ENCODE peak calls at places on chromosomes 6 and 20, in four cellular contexts. One of them, this sample, is unnamed.

GRCh38 chr6:77458421-77458820 is 4.9 kb downstream of the HTR1B start:
- DNase-seq in K562: no peak
- DNase-seq in GM12878: no peak
- DNase-seq in HepG2: no peak
- DNase-seq in this sample: no peak

GRCh38 chr6:89989742-89990141 is 95.5 kb downstream of the GJA10 start:
- DNase-seq in GM12878: no peak
- DNase-seq in K562: no peak
- DNase-seq in HepG2: no peak
- DNase-seq in this sample: no peak

GRCh38 chr20:22533823-22534751 is 50.3 kb downstream of the FOXA2 start:
- DNase-seq in GM12878: no peak
- DNase-seq in HepG2: peak
- DNase-seq in K562: no peak
- DNase-seq in this sample: no peak

GRCh38 chr6:99868074-99868702 is 125.8 kb downstream of the MCHR2 start:
- DNase-seq in K562: peak
- DNase-seq in HepG2: peak
- DNase-seq in GM12878: peak
- DNase-seq in this sample: peak

GRCh38 chr6:52155791-52156576 is 30.2 kb upstream of the IL17A start:
- DNase-seq in K562: no peak
- DNase-seq in GM12878: peak
- DNase-seq in HepG2: no peak
- DNase-seq in this sample: no peak

GRCh38 chr20:5481872-5482271 is 165.1 kb upstream of the PROKR2 start:
- DNase-seq in HepG2: no peak
- DNase-seq in GM12878: no peak
- DNase-seq in K562: no peak
- DNase-seq in this sample: no peak

GRCh38 chr20:52191132-52191435 is 495 bp downstream of the ZFP64 start:
- DNase-seq in HepG2: no peak
- DNase-seq in GM12878: no peak
- DNase-seq in K562: no peak
- DNase-seq in this sample: peak

GRCh38 chr6:85460951-85461805 is 11.3 kb downstream of the NT5E start:
- DNase-seq in K562: no peak
- DNase-seq in HepG2: peak
- DNase-seq in GM12878: peak
- DNase-seq in this sample: no peak

GRCh38 chr6:100100776-100101175 is 106.8 kb upstream of the MCHR2 start:
- DNase-seq in GM12878: no peak
- DNase-seq in HepG2: no peak
- DNase-seq in K562: no peak
- DNase-seq in this sample: no peak

GRCh38 chr6:148524509-148524908 is 181.9 kb downstream of the SASH1 start:
- DNase-seq in K562: no peak
- DNase-seq in GM12878: no peak
- DNase-seq in HepG2: no peak
- DNase-seq in this sample: no peak

GRCh38 chr6:7159790-7160525 is 52.2 kb downstream of the RREB1 start:
- DNase-seq in K562: no peak
- DNase-seq in HepG2: peak
- DNase-seq in GM12878: no peak
- DNase-seq in this sample: no peak

GRCh38 chr6:49326337-49326736 is 136.7 kb downstream of the MMUT start:
- DNase-seq in K562: no peak
- DNase-seq in GM12878: no peak
- DNase-seq in HepG2: no peak
- DNase-seq in this sample: no peak

GRCh38 chr6:13762648-13763441 is 51.2 kb upstream of the RANBP9 start:
- DNase-seq in K562: no peak
- DNase-seq in HepG2: no peak
- DNase-seq in GM12878: peak
- DNase-seq in this sample: no peak

GRCh38 chr6:139472341-139473038 is 98.0 kb upstream of the CITED2 start:
- DNase-seq in HepG2: no peak
- DNase-seq in K562: no peak
- DNase-seq in GM12878: no peak
- DNase-seq in this sample: no peak

GRCh38 chr6:150038202-150038830 is 13.0 kb upstream of the RAET1L start:
- DNase-seq in HepG2: no peak
- DNase-seq in K562: no peak
- DNase-seq in GM12878: no peak
- DNase-seq in this sample: no peak

GRCh38 chr6:48916523-48917050 is 546.5 kb downstream of the MMUT start:
- DNase-seq in GM12878: no peak
- DNase-seq in K562: no peak
- DNase-seq in HepG2: peak
- DNase-seq in this sample: no peak

GRCh38 chr20:56400001-56400640 is 7.7 kb downstream of the CSTF1 start:
- DNase-seq in K562: peak
- DNase-seq in GM12878: peak
- DNase-seq in HepG2: peak
- DNase-seq in this sample: peak

GRCh38 chr6:134647861-134648260 is 302.0 kb downstream of the ALDH8A1 start:
- DNase-seq in HepG2: no peak
- DNase-seq in GM12878: no peak
- DNase-seq in K562: no peak
- DNase-seq in this sample: no peak

GRCh38 chr20:19952392-19952791 is 64.8 kb upstream of the NAA20 start:
- DNase-seq in K562: no peak
- DNase-seq in GM12878: no peak
- DNase-seq in HepG2: no peak
- DNase-seq in this sample: no peak

GRCh38 chr20:36499723-36500501 is 41.4 kb upstream of the MYL9 start:
- DNase-seq in K562: no peak
- DNase-seq in GM12878: no peak
- DNase-seq in HepG2: no peak
- DNase-seq in this sample: no peak

GRCh38 chr6:424741-425417 is 33.3 kb downstream of the IRF4 start:
- DNase-seq in K562: no peak
- DNase-seq in GM12878: no peak
- DNase-seq in HepG2: no peak
- DNase-seq in this sample: no peak

GRCh38 chr20:5061209-5061608 is 58.5 kb downstream of the PCNA start:
- DNase-seq in GM12878: no peak
- DNase-seq in HepG2: peak
- DNase-seq in K562: no peak
- DNase-seq in this sample: no peak

GRCh38 chr20:61500791-61501321 is 248.8 kb downstream of the CDH4 start:
- DNase-seq in HepG2: no peak
- DNase-seq in GM12878: no peak
- DNase-seq in K562: no peak
- DNase-seq in this sample: no peak

GRCh38 chr6:169225131-169225576 is 28.5 kb downstream of the THBS2 start:
- DNase-seq in K562: no peak
- DNase-seq in GM12878: no peak
- DNase-seq in HepG2: no peak
- DNase-seq in this sample: no peak

GRCh38 chr6:151022492-151022891 is 157.0 kb downstream of the MTHFD1L start:
- DNase-seq in GM12878: no peak
- DNase-seq in K562: no peak
- DNase-seq in HepG2: no peak
- DNase-seq in this sample: no peak

GRCh38 chr6:108165714-108166663 is at the start of gene NR2E1:
- DNase-seq in K562: no peak
- DNase-seq in GM12878: no peak
- DNase-seq in HepG2: no peak
- DNase-seq in this sample: peak

GRCh38 chr6:39111280-39111679 is 3.7 kb downstream of the SAYSD1 start:
- DNase-seq in GM12878: no peak
- DNase-seq in K562: no peak
- DNase-seq in HepG2: no peak
- DNase-seq in this sample: no peak

GRCh38 chr20:13307562-13308163 is 86.6 kb downstream of the ISM1 start:
- DNase-seq in HepG2: peak
- DNase-seq in K562: no peak
- DNase-seq in GM12878: no peak
- DNase-seq in this sample: no peak

GRCh38 chr20:19661717-19662637 is 96.1 kb upstream of the RIN2 start:
- DNase-seq in K562: peak
- DNase-seq in HepG2: peak
- DNase-seq in GM12878: no peak
- DNase-seq in this sample: peak

DNA sequence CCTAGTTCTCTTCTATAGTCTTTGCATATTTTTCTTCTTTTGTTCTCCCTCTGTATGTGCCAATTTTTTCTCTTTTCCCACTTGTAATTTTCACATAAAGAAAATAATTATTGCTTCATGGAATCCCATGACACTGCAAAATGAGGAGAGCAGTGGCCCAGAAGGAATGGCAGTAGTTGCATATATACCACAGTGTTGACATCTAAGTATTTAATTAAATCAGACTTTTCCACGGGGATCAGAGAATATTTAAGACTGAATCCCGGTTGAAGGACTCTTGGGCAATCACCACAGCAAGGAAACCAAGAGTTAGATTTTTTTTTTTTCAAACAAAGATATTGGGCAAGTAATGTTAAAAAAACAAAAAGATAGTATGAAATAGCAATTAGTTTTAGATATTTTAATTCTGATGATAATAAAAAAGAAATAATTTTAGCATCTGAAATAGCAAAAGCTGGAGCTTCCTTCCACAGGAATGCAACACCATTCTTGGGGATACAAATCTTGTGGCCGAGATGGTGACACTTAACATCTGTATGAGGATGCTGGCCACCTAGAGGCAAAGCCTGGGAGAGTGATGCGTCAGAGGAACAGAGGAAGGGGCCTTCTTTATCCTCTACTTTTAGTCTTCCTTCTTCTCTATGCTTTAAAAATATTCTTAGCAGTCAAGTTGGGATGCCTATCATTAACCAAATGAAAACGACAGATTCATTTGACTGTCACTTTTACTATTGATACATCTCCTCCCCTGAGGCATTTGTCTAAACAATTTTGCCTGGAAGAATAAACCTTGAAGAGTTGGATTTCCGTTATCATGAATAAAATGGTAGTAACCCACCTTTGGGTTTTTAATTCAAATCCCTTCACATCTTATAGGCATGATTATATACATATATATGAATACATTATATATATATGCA is 356.2 kb downstream of the GJA1 start:
- DNase-seq in GM12878: no peak
- DNase-seq in HepG2: no peak
- DNase-seq in K562: no peak
- DNase-seq in this sample: no peak
- TF ChIP-seq BHLHE40 in GM12878: no peak
- TF ChIP-seq BHLHE40 in HepG2: no peak
- TF ChIP-seq BHLHE40 in K562: no peak
- TF ChIP-seq BHLHE40 in this sample: no peak

DNA sequence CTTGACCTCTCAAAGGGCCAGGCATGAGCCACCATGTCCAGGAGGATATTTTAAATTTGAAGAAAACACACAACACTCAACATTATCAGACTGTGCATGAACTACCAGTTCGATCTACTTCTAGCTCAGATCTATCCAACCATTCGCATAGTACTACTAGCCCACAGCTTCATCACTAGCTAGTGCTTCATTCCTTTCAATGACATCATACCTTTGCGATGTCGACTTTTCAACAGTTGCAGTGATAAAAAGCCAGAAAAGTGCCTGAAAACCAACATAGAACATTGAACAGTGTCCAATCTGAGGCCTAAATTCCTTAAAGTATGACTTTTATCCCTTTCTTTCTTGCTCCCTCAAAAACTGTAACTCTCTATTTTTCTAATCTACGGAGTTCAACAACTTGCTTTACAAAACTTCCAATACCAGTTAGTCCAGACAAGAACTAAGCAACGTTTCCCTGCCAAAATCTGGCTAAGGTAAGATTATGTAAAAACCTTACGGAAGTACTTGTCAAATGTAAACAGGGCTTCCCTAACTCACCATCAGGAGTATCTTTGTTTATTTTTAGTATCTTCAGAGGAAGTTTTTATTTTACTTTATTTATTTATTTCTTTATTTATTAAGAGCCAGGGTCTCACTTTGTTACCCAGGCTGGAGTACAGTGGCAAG is 434.0 kb upstream of the JARID2 start:
- DNase-seq in GM12878: no peak
- DNase-seq in K562: no peak
- DNase-seq in HepG2: no peak
- DNase-seq in this sample: no peak
- TF ChIP-seq FOXK2 in GM12878: no peak
- TF ChIP-seq FOXK2 in K562: no peak
- TF ChIP-seq FOXK2 in HepG2: no peak
- TF ChIP-seq FOXK2 in this sample: no peak

DNA sequence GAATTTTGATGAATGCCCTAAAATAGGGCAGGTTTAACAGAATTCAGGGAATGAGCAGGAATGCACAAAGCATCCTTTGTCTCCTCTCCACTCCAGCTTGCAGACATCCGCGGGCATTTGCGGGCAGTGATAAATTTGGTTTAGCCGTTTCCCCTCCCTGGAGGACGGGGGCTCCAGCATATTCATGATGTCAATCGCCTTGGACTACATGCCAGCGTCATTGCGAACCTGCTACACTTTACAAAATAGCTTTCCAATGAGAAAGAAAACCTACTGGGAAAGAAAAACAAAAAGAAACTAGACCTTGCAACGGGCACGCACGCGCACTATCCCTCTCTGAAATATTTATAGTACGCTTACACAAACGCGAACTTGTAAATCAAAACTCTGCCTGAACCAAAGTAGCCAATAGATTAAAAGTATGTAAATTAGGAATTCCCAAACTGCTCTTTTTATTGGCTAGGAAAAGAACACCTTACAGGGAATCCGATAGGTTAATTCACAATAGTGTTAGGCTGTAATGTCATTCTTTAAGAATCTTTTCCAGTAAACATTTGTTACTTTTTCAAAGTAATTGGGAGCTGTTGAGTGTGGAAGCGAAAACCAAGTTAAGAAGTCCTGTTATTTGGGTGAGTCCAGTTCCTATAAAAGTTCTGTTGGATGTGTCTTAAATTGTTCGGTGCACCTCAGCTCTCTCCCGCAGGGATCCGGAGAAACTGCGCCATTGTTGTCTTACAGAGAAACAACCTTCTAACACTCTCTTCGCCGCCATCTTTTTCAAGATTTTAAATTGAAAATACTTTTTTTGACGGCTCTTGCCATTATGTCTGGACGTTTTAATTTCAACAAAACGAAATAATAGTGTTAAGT is 136.7 kb downstream of the HFE start:
- DNase-seq in HepG2: peak
- DNase-seq in GM12878: peak
- DNase-seq in K562: no peak
- DNase-seq in this sample: peak
- TF ChIP-seq BHLHE40 in HepG2: no peak
- TF ChIP-seq BHLHE40 in GM12878: no peak
- TF ChIP-seq BHLHE40 in K562: no peak
- TF ChIP-seq BHLHE40 in this sample: no peak

DNA sequence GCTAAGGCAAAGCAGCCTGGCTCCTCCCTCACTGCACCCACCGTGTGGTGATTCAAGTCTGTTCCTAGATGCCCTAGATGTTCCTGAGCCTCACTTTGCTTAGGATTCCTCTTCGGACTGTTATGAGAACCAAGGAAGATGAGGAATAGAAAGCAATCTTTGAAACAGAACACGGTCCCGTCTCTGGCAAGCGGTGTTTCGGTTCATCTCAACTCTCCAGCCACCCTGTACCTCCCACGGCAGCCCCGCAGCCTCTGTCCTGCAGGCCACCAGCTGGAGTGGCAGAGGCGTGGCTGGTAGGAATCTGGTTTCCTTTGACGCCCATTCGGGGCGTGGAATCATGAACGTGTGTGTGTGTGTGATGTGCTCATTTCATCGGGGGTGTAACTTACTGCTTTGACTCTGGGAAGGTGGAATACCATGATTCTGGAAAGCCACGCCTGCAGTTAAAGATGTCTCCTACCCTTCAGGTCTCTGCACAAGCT is 21.3 kb downstream of the PDE10A start:
- DNase-seq in K562: no peak
- DNase-seq in GM12878: no peak
- DNase-seq in HepG2: no peak
- DNase-seq in this sample: no peak
- TF ChIP-seq FOXK2 in K562: no peak
- TF ChIP-seq FOXK2 in GM12878: no peak
- TF ChIP-seq FOXK2 in HepG2: no peak
- TF ChIP-seq FOXK2 in this sample: no peak

This sample was measured in HEK293T.